ENCODE peak calls at places on chromosomes 5 and 9, in seven cellular contexts. B, E, U, D, M, T and A are unnamed samples.

GRCh38 chr5:86875539-86875938 is 257.8 kb downstream of the COX7C start:
- DNase-seq in B (no peak), E (no peak), U (no peak), D (no peak), M (no peak), T (no peak), A (no peak)

GRCh38 chr5:131008329-131008728 is 156.7 kb downstream of the HINT1 start:
- DNase-seq in B (no peak), E (no peak), U (no peak), D (no peak), M (peak), T (no peak), A (no peak)

GRCh38 chr9:15206949-15207696 is 99.9 kb downstream of the TTC39B start:
- DNase-seq in B (no peak), E (no peak), U (no peak), D (peak), M (no peak), T (peak), A (no peak)

GRCh38 chr5:173823721-173824567 is 64.2 kb upstream of the CPEB4 start:
- DNase-seq in B (peak), E (peak), U (peak), D (peak), M (no peak), T (peak), A (peak)

GRCh38 chr5:119596046-119596445 is 33.3 kb upstream of the FAM170A start:
- DNase-seq in B (no peak), E (no peak), U (no peak), D (no peak), M (no peak), T (no peak), A (no peak)

GRCh38 chr5:149432861-149433462 is 53.9 kb upstream of the IL17B start:
- DNase-seq in B (no peak), E (no peak), U (no peak), D (no peak), M (no peak), T (no peak), A (no peak)

GRCh38 chr9:79266986-79267385 is 304.8 kb upstream of the TLE4 start:
- DNase-seq in B (no peak), E (peak), U (no peak), D (no peak), M (no peak), T (no peak), A (no peak)

GRCh38 chr5:11903121-11903613 is 1.1 kb downstream of the CTNND2 start:
- DNase-seq in B (no peak), E (no peak), U (no peak), D (no peak), M (peak), T (no peak), A (no peak)

GRCh38 chr5:121053055-121053985 is 589.2 kb downstream of the PRR16 start:
- DNase-seq in B (no peak), E (no peak), U (no peak), D (peak), M (no peak), T (no peak), A (no peak)

GRCh38 chr9:91954841-91955471 is 4.9 kb upstream of the ROR2 start:
- DNase-seq in B (peak), E (peak), U (no peak), D (peak), M (no peak), T (peak), A (peak)

GRCh38 chr5:50299896-50300295 is 141.2 kb downstream of the EMB start:
- DNase-seq in B (no peak), E (no peak), U (no peak), D (no peak), M (no peak), T (no peak), A (no peak)

GRCh38 chr5:108531367-108532211 is 149.7 kb upstream of the FBXL17 start:
- DNase-seq in B (no peak), E (peak), U (no peak), D (no peak), M (no peak), T (no peak), A (peak)

GRCh38 chr9:133478851-133479711 is at the start of gene SLC2A6:
- DNase-seq in B (peak), E (peak), U (peak), D (peak), M (peak), T (peak), A (peak)

GRCh38 chr9:79731483-79731882 is 159.7 kb downstream of the TLE4 start:
- DNase-seq in B (peak), E (no peak), U (no peak), D (peak), M (no peak), T (no peak), A (no peak)

GRCh38 chr9:4375424-4376195 is 75.7 kb upstream of the GLIS3 start:
- DNase-seq in B (peak), E (peak), U (no peak), D (peak), M (no peak), T (peak), A (peak)

GRCh38 chr5:161960314-161960713 is 107.3 kb upstream of the GABRG2 start:
- DNase-seq in B (no peak), E (no peak), U (no peak), D (no peak), M (no peak), T (no peak), A (no peak)

GRCh38 chr5:179801304-179802206 is 5.1 kb downstream of the MGAT4B start:
- DNase-seq in B (no peak), E (peak), U (peak), D (no peak), M (peak), T (peak), A (peak)

GRCh38 chr9:92425578-92425977 is 1.3 kb upstream of the OMD start:
- DNase-seq in B (no peak), E (peak), U (no peak), D (no peak), M (no peak), T (no peak), A (no peak)

GRCh38 chr9:82302968-82303655 is 314.5 kb downstream of the SPATA31D1 start:
- DNase-seq in B (no peak), E (no peak), U (no peak), D (no peak), M (no peak), T (no peak), A (no peak)

GRCh38 chr5:132233811-132234683 is 6.4 kb upstream of the P4HA2 start:
- DNase-seq in B (no peak), E (no peak), U (no peak), D (no peak), M (no peak), T (peak), A (no peak)

GRCh38 chr9:114512337-114512874 is 7.1 kb upstream of the WHRN start:
- DNase-seq in B (no peak), E (no peak), U (no peak), D (no peak), M (no peak), T (peak), A (no peak)

GRCh38 chr5:192970-193831 is 1.9 kb downstream of the LRRC14B start:
- DNase-seq in B (no peak), E (no peak), U (no peak), D (no peak), M (no peak), T (no peak), A (no peak)

GRCh38 chr5:23072179-23072578 is 219.0 kb upstream of the CDH12 start:
- DNase-seq in B (no peak), E (no peak), U (no peak), D (no peak), M (no peak), T (no peak), A (no peak)

GRCh38 chr5:137466888-137467287 is 32.2 kb downstream of the SPOCK1 start:
- DNase-seq in B (no peak), E (no peak), U (no peak), D (no peak), M (no peak), T (no peak), A (no peak)

GRCh38 chr5:160601045-160601444 is 179.4 kb downstream of the PTTG1 start:
- DNase-seq in B (no peak), E (no peak), U (no peak), D (no peak), M (no peak), T (no peak), A (no peak)

GRCh38 chr5:160604484-160604883 is 182.8 kb downstream of the PTTG1 start:
- DNase-seq in B (no peak), E (no peak), U (no peak), D (no peak), M (no peak), T (no peak), A (no peak)

GRCh38 chr5:160602744-160603143 is 181.1 kb downstream of the PTTG1 start:
- DNase-seq in B (no peak), E (no peak), U (no peak), D (no peak), M (no peak), T (no peak), A (no peak)

GRCh38 chr5:160605266-160605665 is 183.6 kb downstream of the PTTG1 start:
- DNase-seq in B (no peak), E (no peak), U (no peak), D (no peak), M (no peak), T (no peak), A (no peak)
- H3K27ac ChIP-seq in B (no peak), E (no peak), U (no peak), D (no peak), M (no peak), T (no peak), A (no peak)

GRCh38 chr9:88781500-88782391 is 209.5 kb upstream of the S1PR3 start:
- DNase-seq in B (no peak), E (peak), U (no peak), D (no peak), M (no peak), T (no peak), A (peak)
- TF ChIP-seq CTCF in B (no peak), E (peak), U (no peak), D (peak), M (no peak), T (no peak), A (peak)

GRCh38 chr5:41649659-41650058 is 139.3 kb upstream of the PLCXD3 start:
- DNase-seq in B (no peak), E (peak), U (no peak), D (peak), M (no peak), T (peak), A (peak)
- H3K27ac ChIP-seq in B (no peak), E (no peak), U (no peak), D (no peak), M (no peak), T (no peak), A (peak)

DNA sequence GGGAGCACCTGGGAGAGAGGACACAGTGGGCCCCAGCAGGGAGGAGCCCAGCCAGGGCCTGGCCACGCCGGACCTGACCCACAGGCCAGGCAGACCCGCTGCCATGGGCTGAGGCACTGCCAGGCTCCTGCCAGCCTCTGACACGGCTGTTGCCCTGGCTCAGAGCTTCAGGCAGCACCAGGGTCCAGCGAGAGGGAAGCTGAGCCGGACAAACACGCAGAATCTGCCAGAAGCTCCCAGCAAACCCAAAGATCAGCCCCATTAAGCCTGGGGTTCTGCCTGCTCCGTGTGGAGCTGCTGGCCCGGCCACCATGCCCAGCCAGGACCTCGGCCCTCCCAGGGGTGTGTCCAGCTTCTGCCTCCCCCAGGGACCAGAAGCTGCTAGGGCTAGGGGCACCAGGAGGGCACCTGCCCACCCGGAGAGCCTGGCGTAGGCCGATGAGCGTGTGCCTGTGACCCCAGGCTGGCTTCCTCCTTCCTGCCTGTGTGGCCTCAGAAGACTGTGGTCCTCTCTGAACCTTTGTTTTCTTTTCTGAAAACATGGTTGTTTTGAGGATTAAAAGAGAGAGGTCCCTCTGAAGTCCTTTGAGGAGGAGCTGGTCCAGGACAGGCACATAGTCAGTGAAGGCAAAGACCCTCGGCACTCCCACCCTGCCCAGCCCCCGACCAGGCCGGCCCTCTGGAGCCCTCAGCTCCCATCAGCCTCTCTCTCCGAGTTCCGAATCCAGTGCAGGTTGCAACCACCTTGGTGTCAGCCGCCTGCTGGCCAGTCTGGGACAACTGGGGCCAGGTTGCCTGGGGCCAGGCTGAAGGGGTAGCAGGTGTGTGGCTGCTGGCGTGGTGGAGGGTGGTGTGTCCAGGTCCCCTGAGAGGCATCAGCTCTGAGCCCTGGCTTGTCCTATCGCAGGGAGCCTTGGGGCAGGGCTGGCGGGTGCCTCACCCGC is 39.6 kb downstream of the KCNT1 start:
- DNase-seq in B (no peak), E (no peak), U (no peak), D (no peak), M (no peak), T (no peak), A (no peak)
- TF ChIP-seq CTCF in B (no peak), E (no peak), U (no peak), D (no peak), M (no peak), T (no peak), A (no peak)

GRCh38 chr5:133466551-133467324 is 145.6 kb downstream of the FSTL4 start:
- DNase-seq in B (no peak), E (no peak), U (no peak), D (no peak), M (no peak), T (no peak), A (no peak)
- H3K27ac ChIP-seq in B (no peak), E (no peak), U (no peak), D (no peak), M (no peak), T (no peak), A (no peak)

GRCh38 chr9:115524467-115525059 is 406.6 kb upstream of the TNC start:
- DNase-seq in B (peak), E (peak), U (no peak), D (peak), M (no peak), T (peak), A (peak)
- TF ChIP-seq CTCF in B (peak), E (peak), U (peak), D (peak), M (peak), T (peak), A (peak)

GRCh38 chr5:141772281-141772680 is 90.3 kb upstream of the ARAP3 start:
- DNase-seq in B (no peak), E (peak), U (no peak), D (no peak), M (no peak), T (no peak), A (no peak)
- H3K27ac ChIP-seq in B (no peak), E (no peak), U (no peak), D (no peak), M (no peak), T (no peak), A (no peak)

GRCh38 chr5:122584411-122585110 is 190.3 kb upstream of the SNX2 start:
- DNase-seq in B (no peak), E (peak), U (no peak), D (no peak), M (no peak), T (no peak), A (no peak)
- TF ChIP-seq CTCF in B (no peak), E (no peak), U (no peak), D (no peak), M (no peak), T (no peak), A (no peak)